ENCODE peak calls at places on chromosomes 1 and 21, in five cellular contexts. Q is neuronal stem cell, A is IMR-90, L is trophoblast cell, P is H1. I is an unnamed sample. For H3K36me3, the result is how much of the 10 kb centered on the place peaks cover.

GRCh38 chr1:2865571-2866414 is 64.3 kb upstream of the TTC34 start:
- DNase-seq in Q (no peak), P (no peak), L (no peak), A (no peak), I (no peak)

GRCh38 chr1:35762204-35762603 is 7.6 kb downstream of the CLSPN start:
- DNase-seq in L (no peak), Q (no peak), A (no peak), P (no peak), I (no peak)

GRCh38 chr21:37459575-37459974 is 93.0 kb downstream of the DYRK1A start:
- DNase-seq in L (peak), P (no peak), Q (no peak), A (peak), I (peak)

GRCh38 chr1:113792986-113793385 is 19.3 kb downstream of the RSBN1 start:
- DNase-seq in A (peak), P (no peak), L (no peak), Q (no peak), I (no peak)

GRCh38 chr1:156806512-156807440 is 9.9 kb downstream of the SH2D2A start:
- DNase-seq in Q (no peak), L (no peak), A (no peak), P (no peak), I (no peak)

GRCh38 chr21:44326716-44327602 is 12.2 kb downstream of the CFAP410 start:
- DNase-seq in L (no peak), P (no peak), A (no peak), Q (no peak), I (no peak)

GRCh38 chr1:161771166-161771565 is 5.0 kb downstream of the ATF6 start:
- DNase-seq in A (no peak), Q (no peak), P (no peak), L (no peak), I (no peak)

GRCh38 chr1:30319765-30320580 is 403.4 kb downstream of the MATN1 start:
- DNase-seq in L (no peak), Q (no peak), P (no peak), A (no peak), I (no peak)

GRCh38 chr1:85224734-85225623 is 24.2 kb upstream of the SYDE2 start:
- DNase-seq in Q (no peak), L (peak), P (peak), A (peak), I (peak)

DNA sequence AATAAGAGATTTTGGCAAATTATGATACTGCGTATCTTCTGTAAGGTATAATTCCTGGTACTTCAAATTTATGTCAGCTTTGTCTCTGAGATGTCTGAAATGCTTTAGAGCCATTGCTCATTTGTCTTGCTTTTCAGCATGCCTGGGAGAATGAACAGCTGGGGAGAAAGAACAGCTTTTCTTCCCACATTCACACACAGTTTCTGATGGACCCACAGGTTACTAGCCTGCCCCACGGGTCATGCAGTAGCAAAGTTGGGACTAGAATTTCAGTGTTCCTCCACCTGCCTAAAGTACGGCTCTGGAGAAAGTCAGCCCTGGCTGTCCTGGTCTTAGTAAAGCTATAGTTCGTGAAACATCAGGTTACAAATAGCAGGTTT is 12.2 kb downstream of the GALNT2 start:
- DNase-seq in A (no peak), Q (no peak), L (peak), P (no peak), I (no peak)
- H3K36me3 ChIP-seq in A (under half), Q (under half), L (under half), P (under half), I (under half)

GRCh38 chr1:19009126-19009881 is 52.8 kb upstream of the IFFO2 start:
- DNase-seq in A (no peak), Q (no peak), P (no peak), L (no peak), I (no peak)

GRCh38 chr1:19010503-19010902 is 54.0 kb upstream of the IFFO2 start:
- DNase-seq in A (no peak), P (no peak), L (peak), Q (no peak), I (no peak)

GRCh38 chr1:19010995-19011696 is 54.7 kb upstream of the IFFO2 start:
- DNase-seq in L (peak), Q (peak), P (peak), A (peak), I (peak)

GRCh38 chr1:19011832-19012231 is 55.4 kb upstream of the IFFO2 start:
- DNase-seq in P (no peak), Q (no peak), L (peak), A (no peak), I (peak)

DNA sequence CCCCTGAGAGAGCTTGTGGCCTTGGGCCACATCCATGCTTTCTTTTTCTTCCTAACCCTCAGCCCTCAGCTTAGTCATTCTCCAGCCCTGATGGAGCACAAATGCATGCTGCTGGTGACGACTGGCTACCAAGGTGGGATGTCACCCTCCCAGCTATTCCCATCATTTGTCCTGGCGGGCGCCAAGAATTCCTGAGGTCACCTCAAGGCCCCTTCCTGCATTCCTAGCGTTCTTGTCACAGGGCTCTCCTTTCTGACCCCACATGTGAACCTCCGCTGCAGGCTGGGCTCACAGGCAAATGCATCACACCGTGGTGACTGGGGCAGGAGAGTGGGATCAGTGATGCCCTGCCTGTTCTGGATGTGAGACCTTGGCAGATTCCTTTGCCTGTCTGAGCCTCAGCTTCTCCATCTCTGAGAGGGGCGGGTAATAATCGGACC is 53.4 kb upstream of the IFFO2 start:
- DNase-seq in A (peak), L (peak), P (peak), Q (peak), I (peak)
- H4K91ac ChIP-seq in A (peak), L (peak), P (no peak), Q (no peak), I (peak)

GRCh38 chr1:109265741-109266330 is 16.5 kb downstream of the CELSR2 start:
- DNase-seq in P (no peak), Q (no peak), A (no peak), L (no peak), I (no peak)

GRCh38 chr1:109269212-109269980 is 13.5 kb downstream of the PSRC1 start:
- DNase-seq in L (no peak), Q (no peak), P (no peak), A (no peak), I (no peak)

GRCh38 chr1:109268431-109269211 is 14.3 kb downstream of the PSRC1 start:
- DNase-seq in A (no peak), L (no peak), Q (no peak), P (no peak), I (no peak)

GRCh38 chr1:109266965-109267364 is 16.0 kb downstream of the PSRC1 start:
- DNase-seq in A (peak), P (no peak), Q (no peak), L (peak), I (no peak)

GRCh38 chr1:109267743-109268300 is 15.1 kb downstream of the PSRC1 start:
- DNase-seq in Q (no peak), L (peak), P (no peak), A (no peak), I (no peak)
- H3K36me3 ChIP-seq in Q (half or more), L (half or more), P (under half), A (under half), I (half or more)

GRCh38 chr1:214451591-214451990 is 99.8 kb downstream of the PTPN14 start:
- DNase-seq in P (no peak), L (no peak), A (no peak), Q (no peak), I (no peak)

GRCh38 chr1:214454619-214455396 is 96.6 kb downstream of the PTPN14 start:
- DNase-seq in P (no peak), Q (no peak), L (no peak), A (peak), I (peak)

GRCh38 chr1:214449371-214449770 is 102.0 kb downstream of the PTPN14 start:
- DNase-seq in L (no peak), Q (no peak), P (no peak), A (no peak), I (no peak)

GRCh38 chr1:214453109-214453722 is 98.2 kb downstream of the PTPN14 start:
- DNase-seq in A (peak), L (no peak), P (no peak), Q (no peak), I (no peak)

GRCh38 chr1:214452152-214452806 is 99.1 kb downstream of the PTPN14 start:
- DNase-seq in P (no peak), Q (no peak), A (no peak), L (no peak), I (no peak)
- H4K91ac ChIP-seq in P (peak), Q (no peak), A (no peak), L (no peak), I (no peak)

GRCh38 chr1:42845866-42846256 is 552 bp upstream of the ZNF691 start:
- DNase-seq in A (no peak), Q (peak), P (no peak), L (no peak), I (no peak)
- H3K36me3 ChIP-seq in A (under half), Q (under half), P (under half), L (under half), I (under half)

I was measured in mesenchymal stem cell.